ENCODE peak calls at places on chromosomes 13 and 19, in five cellular contexts. R is Caco-2, K is fibroblast of villous mesenchyme, I is cardiac fibroblast, D is transverse colon. L is an unnamed sample.

GRCh38 chr13:43348397-43348796 is 325.0 kb downstream of the DNAJC15 start:
- DNase-seq in R (no peak), I (peak), D (no peak), K (no peak), L (no peak)

GRCh38 chr19:35334064-35334753 is 5.2 kb downstream of the CD22 start:
- DNase-seq in R (no peak), K (no peak), D (no peak), I (no peak), L (no peak)

GRCh38 chr19:39223703-39224279 is 19.7 kb upstream of the SYCN start:
- DNase-seq in R (peak), D (no peak), K (peak), I (peak), L (no peak)

GRCh38 chr19:6692027-6692426 is 22.1 kb upstream of the TNFSF14 start:
- DNase-seq in K (no peak), R (no peak), D (no peak), I (no peak), L (no peak)

GRCh38 chr19:3458595-3459284 is 21.6 kb downstream of the SMIM24 start:
- DNase-seq in R (no peak), K (peak), I (peak), D (no peak), L (peak)

GRCh38 chr19:52248256-52248655 is 21.1 kb upstream of the ZNF766 start:
- DNase-seq in I (peak), D (peak), R (peak), K (peak), L (peak)

GRCh38 chr19:8023371-8023770 is 17.9 kb upstream of the ELAVL1 start:
- DNase-seq in R (no peak), I (no peak), D (no peak), K (peak), L (no peak)

GRCh38 chr19:37334179-37335071 is 36.5 kb upstream of the ZNF527 start:
- DNase-seq in I (peak), R (peak), D (peak), K (peak), L (peak)

GRCh38 chr19:1469936-1470863 is 8.8 kb downstream of the C19orf25 start:
- DNase-seq in I (no peak), D (peak), K (peak), R (peak), L (peak)

GRCh38 chr13:112350300-112350699 is 25.9 kb upstream of the SPACA7 start:
- DNase-seq in D (no peak), K (no peak), I (no peak), R (no peak), L (peak)

GRCh38 chr13:40130871-40131636 is 475.6 kb downstream of the COG6 start:
- DNase-seq in D (peak), R (no peak), I (peak), K (peak), L (no peak)

GRCh38 chr19:54364775-54365257 is at the start of gene LAIR1:
- DNase-seq in K (no peak), I (no peak), D (peak), R (no peak), L (no peak)

GRCh38 chr13:65913173-65913572 is 1317.0 kb downstream of the PCDH9 start:
- DNase-seq in D (no peak), K (peak), R (no peak), I (peak), L (no peak)

GRCh38 chr13:36395280-36395679 is 37.0 kb upstream of the CCNA1 start:
- DNase-seq in D (no peak), R (no peak), I (peak), K (peak), L (no peak)

GRCh38 chr13:60226507-60226906 is 62.8 kb upstream of the DIAPH3 start:
- DNase-seq in D (peak), I (peak), K (peak), R (peak), L (no peak)

GRCh38 chr13:113969973-113970611 is 3.8 kb downstream of the C13orf46 start:
- DNase-seq in I (no peak), R (no peak), K (no peak), D (peak), L (peak)
- H3K4me3 ChIP-seq in I (no peak), R (no peak), K (no peak), D (no peak), L (no peak)

DNA sequence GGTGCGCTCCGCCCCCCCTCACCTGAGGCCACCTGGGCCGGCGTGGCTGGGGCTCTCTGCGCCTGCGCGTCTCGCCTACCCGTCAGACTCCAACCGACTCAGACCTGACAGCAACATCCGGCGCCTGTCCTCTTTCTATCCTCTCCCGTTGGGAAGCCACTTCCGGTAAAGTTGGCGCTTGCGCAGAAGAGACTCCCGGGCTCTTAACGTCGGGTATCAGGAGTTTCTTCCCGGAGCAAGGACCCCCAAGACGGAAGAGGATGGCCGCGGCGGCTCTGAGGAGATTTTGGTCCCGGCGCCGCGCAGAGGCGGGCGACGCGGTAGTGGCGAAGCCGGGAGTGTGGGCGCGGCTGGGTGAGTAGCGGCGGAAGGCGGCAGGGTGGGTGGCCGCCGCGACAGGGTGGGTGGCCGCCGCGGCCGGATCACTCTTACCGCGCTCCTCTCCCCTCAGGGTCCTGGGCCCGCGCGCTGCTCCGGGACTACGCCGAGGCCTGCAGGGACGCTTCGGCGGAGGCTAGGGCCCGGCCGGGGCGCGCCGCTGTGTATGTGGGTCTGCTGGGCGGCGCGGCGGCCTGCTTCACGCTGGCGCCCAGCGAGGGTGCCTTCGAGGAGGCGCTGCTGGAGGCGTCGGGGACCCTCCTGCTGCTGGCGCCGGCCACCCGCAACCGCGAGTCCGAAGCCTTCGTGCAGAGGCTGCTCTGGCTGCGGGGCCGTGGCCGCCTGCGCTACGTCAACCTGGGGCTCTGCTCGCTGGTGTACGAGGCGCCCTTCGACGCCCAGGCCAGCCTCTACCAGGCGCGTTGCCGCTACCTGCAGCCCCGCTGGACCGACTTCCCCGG is at the start of the genes TIMM29 and YIPF2:
- DNase-seq in K (peak), D (peak), R (peak), I (peak), L (peak)
- TF ChIP-seq CTCF in K (no peak), D (no peak), R (no peak), I (no peak), L (no peak)

DNA sequence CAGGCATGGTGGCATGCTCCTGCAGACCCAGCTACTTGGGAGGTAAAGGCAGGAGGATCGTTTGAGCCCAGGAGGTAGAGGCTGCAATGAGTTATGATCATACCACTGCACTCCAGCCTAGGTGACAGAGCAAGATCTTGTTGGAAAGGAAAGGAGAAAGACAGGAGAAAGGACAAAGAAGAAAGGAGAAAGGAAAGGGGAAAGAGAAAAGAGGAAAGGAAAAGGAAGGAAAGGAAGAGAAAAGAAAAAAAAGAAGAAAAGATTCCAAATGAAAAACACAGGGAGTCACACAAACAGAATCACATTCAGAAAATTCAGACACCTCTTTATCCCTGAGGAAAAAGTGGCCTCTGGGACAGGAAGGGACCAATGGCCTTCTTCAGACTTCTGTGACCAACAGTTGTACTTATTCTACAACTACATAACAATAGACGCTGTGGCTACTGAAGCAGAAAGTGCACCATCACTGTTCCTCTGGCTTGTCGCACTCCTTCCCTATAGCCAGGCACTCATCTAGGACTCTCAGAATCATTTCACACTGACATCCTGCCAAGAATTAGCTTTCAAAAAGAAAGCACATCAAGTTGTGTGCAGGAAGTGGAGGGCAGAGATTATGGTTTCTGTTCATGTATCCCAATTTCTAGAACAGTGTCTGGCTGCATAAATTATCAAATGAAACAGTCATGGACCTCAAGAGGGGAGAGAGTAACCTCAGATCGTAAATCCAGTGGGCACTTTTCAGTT is 5.9 kb downstream of the MTMR6 start:
- DNase-seq in I (no peak), D (no peak), K (no peak), R (no peak), L (no peak)
- H3K4me3 ChIP-seq in I (no peak), D (no peak), K (no peak), R (no peak), L (no peak)

GRCh38 chr19:41784337-41785239 is 11.8 kb upstream of the CEACAM3 start:
- DNase-seq in R (no peak), K (no peak), I (no peak), D (peak), L (no peak)
- TF ChIP-seq CTCF in R (no peak), K (no peak), I (no peak), D (no peak), L (no peak)

GRCh38 chr13:32254416-32254815 is 60.7 kb downstream of the ZAR1L start:
- DNase-seq in D (no peak), K (no peak), R (no peak), I (no peak), L (no peak)
- H3K4me3 ChIP-seq in D (no peak), K (no peak), R (no peak), I (no peak), L (no peak)

DNA sequence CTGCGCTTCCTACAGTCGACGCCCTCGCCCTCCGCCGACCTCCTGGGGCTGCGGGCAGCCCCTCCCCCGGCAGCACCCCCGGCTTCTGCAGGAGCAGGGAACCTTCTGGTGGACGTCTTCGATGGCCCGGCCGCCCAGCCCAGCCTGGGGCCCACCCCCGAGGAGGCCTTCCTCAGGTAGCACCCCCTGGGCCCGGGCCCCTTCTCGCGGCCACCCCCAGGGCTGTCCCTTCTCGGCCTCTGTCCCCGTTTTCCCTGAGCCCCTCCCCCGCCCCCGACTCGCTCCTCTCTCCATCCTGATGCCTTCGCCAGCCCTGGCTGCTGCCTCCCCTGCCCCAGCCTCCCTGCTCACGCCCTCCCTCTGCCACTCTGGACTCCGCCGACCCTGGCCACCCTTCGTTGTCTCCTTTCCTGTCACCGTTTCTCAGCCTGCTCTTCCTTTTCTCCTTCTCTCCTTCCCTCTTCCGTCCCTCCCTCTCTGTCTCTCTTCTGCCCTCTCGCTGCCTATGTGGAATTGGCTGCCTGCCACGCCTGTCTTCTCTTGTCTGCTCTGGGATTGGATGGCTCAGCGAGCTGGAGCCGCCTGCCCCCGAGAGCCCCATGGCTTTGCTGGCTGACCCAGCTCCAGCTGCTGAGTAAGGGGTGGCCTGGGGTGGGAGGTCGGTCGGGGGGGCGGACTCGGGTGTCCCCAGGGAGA is 11.0 kb downstream of the FUZ start:
- DNase-seq in I (peak), D (peak), R (peak), K (peak), L (peak)
- TF ChIP-seq CTCF in I (peak), D (peak), R (no peak), K (peak), L (no peak)

GRCh38 chr13:34943675-34944634 is 1.9 kb downstream of the NBEA start:
- DNase-seq in K (no peak), D (no peak), I (no peak), R (no peak), L (no peak)
- H3K4me3 ChIP-seq in K (no peak), D (peak), I (peak), R (no peak), L (peak)

DNA sequence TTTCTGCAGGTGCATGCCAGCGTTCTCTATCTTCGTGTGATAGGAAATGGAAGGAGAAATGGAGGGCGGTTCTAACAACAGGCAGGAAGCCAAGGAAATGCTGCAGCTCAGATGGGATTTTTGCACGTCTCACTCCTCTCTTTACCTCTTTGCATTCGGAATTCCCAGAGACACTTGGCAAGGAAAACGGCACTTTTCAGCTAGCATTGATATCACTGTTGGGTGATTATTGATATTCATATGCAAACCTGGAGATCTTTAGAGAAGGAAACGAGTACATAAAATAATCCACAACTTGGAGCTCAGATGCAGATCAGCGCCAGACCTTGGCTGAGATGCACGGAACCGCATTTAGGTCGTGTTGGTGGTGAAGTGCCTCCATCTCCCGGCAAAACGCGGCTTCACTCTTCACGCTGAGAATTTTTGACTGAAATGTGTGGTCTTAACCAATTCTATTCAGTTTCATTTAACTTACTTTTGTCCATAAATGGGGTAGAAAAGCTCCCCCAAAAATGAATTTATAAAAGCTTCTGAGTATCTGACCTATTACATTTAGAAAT is 77.2 kb upstream of the ARHGEF7 start:
- DNase-seq in I (no peak), R (no peak), K (no peak), D (no peak), L (no peak)
- TF ChIP-seq CTCF in I (no peak), R (no peak), K (no peak), D (no peak), L (no peak)

GRCh38 chr13:99982021-99982740 is 597 bp downstream of the ZIC2 start:
- DNase-seq in D (no peak), R (peak), K (no peak), I (no peak), L (no peak)

GRCh38 chr13:99984463-99985242 is 3.1 kb downstream of the ZIC2 start:
- DNase-seq in R (peak), K (no peak), D (no peak), I (no peak), L (no peak)

GRCh38 chr13:99984134-99984462 is 2.5 kb downstream of the ZIC2 start:
- DNase-seq in D (no peak), K (no peak), R (no peak), I (no peak), L (no peak)

GRCh38 chr13:99982741-99983400 is 1.3 kb downstream of the ZIC2 start:
- DNase-seq in D (no peak), I (no peak), R (peak), K (no peak), L (no peak)

GRCh38 chr13:99983401-99984133 is 2.0 kb downstream of the ZIC2 start:
- DNase-seq in K (no peak), D (no peak), I (no peak), R (no peak), L (no peak)
- H3K4me3 ChIP-seq in K (no peak), D (no peak), I (no peak), R (no peak), L (no peak)

L was measured in thyroid gland.